ENCODE peak calls at places on chromosome 4, in ten cellular contexts. G is OCI-LY7, H is right lobe of liver, I is HCT116, M is suprapubic skin, Z is dorsolateral prefrontal cortex, Y is uterus, B is cardiac muscle cell, E is breast epithelium, K is heart left ventricle. N is an unnamed sample.

GRCh38 chr4:102715057-102715456 is 45.7 kb downstream of the MANBA start:
- DNase-seq in G (no peak), H (no peak), I (no peak), M (no peak), Z (no peak), Y (no peak), B (no peak), E (no peak), K (no peak), N (no peak)

GRCh38 chr4:5199912-5200311 is 148.6 kb downstream of the STK32B start:
- DNase-seq in G (no peak), H (no peak), I (no peak), M (no peak), Z (no peak), Y (no peak), B (no peak), E (no peak), K (no peak), N (no peak)

GRCh38 chr4:93617596-93617995 is 211.0 kb upstream of the ATOH1 start:
- DNase-seq in G (no peak), H (no peak), I (no peak), M (no peak), Z (no peak), Y (no peak), B (no peak), E (no peak), K (no peak), N (no peak)

GRCh38 chr4:108465886-108466491 is 154.4 kb upstream of the RPL34 start:
- DNase-seq in G (no peak), H (no peak), I (no peak), M (no peak), Z (no peak), Y (no peak), B (no peak), E (no peak), K (no peak), N (peak)

GRCh38 chr4:177239878-177240277 is 69.8 kb upstream of the NEIL3 start:
- DNase-seq in G (no peak), H (no peak), I (no peak), M (no peak), Z (no peak), Y (no peak), B (no peak), E (no peak), K (no peak), N (no peak)

GRCh38 chr4:8547108-8547911 is 32.9 kb upstream of the GPR78 start:
- DNase-seq in G (peak), H (no peak), I (peak), M (no peak), Z (no peak), Y (no peak), B (peak), E (no peak), K (no peak), N (no peak)

GRCh38 chr4:138414202-138414601 is 172.1 kb upstream of the SLC7A11 start:
- DNase-seq in G (no peak), H (no peak), I (no peak), M (no peak), Z (no peak), Y (no peak), B (no peak), E (no peak), K (no peak), N (no peak)

GRCh38 chr4:5996641-5997040 is 21.6 kb downstream of the C4orf50 start:
- DNase-seq in G (no peak), H (no peak), I (no peak), M (peak), Z (no peak), Y (no peak), B (no peak), E (no peak), K (no peak), N (no peak)

GRCh38 chr4:147059064-147059731 is 113.5 kb upstream of the TTC29 start:
- DNase-seq in G (peak), H (no peak), I (no peak), M (no peak), Z (no peak), Y (no peak), B (no peak), E (no peak), K (no peak), N (no peak)

GRCh38 chr4:153154010-153154975 is 50.0 kb upstream of the TRIM2 start:
- DNase-seq in G (no peak), H (no peak), I (no peak), M (no peak), Z (no peak), Y (no peak), B (peak), E (no peak), K (no peak), N (no peak)

GRCh38 chr4:143711543-143712159 is 11.2 kb upstream of the FREM3 start:
- DNase-seq in G (no peak), H (no peak), I (no peak), M (no peak), Z (no peak), Y (no peak), B (no peak), E (no peak), K (no peak), N (no peak)

GRCh38 chr4:6354119-6354518 is 84.5 kb downstream of the WFS1 start:
- DNase-seq in G (no peak), H (no peak), I (no peak), M (no peak), Z (no peak), Y (no peak), B (no peak), E (no peak), K (no peak), N (no peak)

GRCh38 chr4:6221296-6221850 is 21.0 kb upstream of the JAKMIP1 start:
- DNase-seq in G (no peak), H (no peak), I (no peak), M (no peak), Z (no peak), Y (no peak), B (no peak), E (no peak), K (no peak), N (no peak)

GRCh38 chr4:121564840-121565375 is 131.9 kb downstream of the ANXA5 start:
- DNase-seq in G (no peak), H (no peak), I (no peak), M (no peak), Z (no peak), Y (no peak), B (no peak), E (no peak), K (no peak), N (no peak)

GRCh38 chr4:126271266-126271665 is 956.5 kb downstream of the FAT4 start:
- DNase-seq in G (no peak), H (no peak), I (no peak), M (no peak), Z (no peak), Y (no peak), B (peak), E (no peak), K (no peak), N (no peak)

GRCh38 chr4:139795476-139795875 is 129.9 kb downstream of the MGST2 start:
- DNase-seq in G (no peak), H (no peak), I (no peak), M (no peak), Z (no peak), Y (no peak), B (no peak), E (no peak), K (no peak), N (no peak)

GRCh38 chr4:138775890-138776289 is 239.7 kb upstream of the NOCT start:
- DNase-seq in G (peak), H (no peak), I (no peak), M (no peak), Z (no peak), Y (no peak), B (peak), E (no peak), K (no peak), N (no peak)

GRCh38 chr4:105150511-105150910 is 3.8 kb downstream of the TET2 start:
- DNase-seq in G (no peak), H (no peak), I (no peak), M (no peak), Z (no peak), Y (no peak), B (peak), E (no peak), K (no peak), N (no peak)

GRCh38 chr4:170111100-170111499 is 21.3 kb upstream of the AADAT start:
- DNase-seq in G (no peak), H (no peak), I (no peak), M (no peak), Z (no peak), Y (no peak), B (no peak), E (no peak), K (no peak), N (no peak)

GRCh38 chr4:148068065-148068911 is 336.4 kb downstream of the ARHGAP10 start:
- DNase-seq in G (no peak), H (no peak), I (no peak), M (no peak), Z (no peak), Y (no peak), B (no peak), E (no peak), K (no peak), N (no peak)

GRCh38 chr4:75671802-75672421 is 1.3 kb downstream of the G3BP2 start:
- DNase-seq in G (no peak), H (no peak), I (no peak), M (no peak), Z (no peak), Y (no peak), B (peak), E (no peak), K (no peak), N (no peak)

GRCh38 chr4:130545596-130545995 is 1449.6 kb downstream of the C4orf33 start:
- DNase-seq in G (no peak), H (no peak), I (no peak), M (no peak), Z (no peak), Y (no peak), B (peak), E (no peak), K (no peak), N (no peak)

GRCh38 chr4:53476232-53477037 is 99.0 kb downstream of the FIP1L1 start:
- DNase-seq in G (no peak), H (no peak), I (no peak), M (no peak), Z (no peak), Y (no peak), B (peak), E (no peak), K (no peak), N (no peak)

GRCh38 chr4:89000844-89001360 is 56.1 kb downstream of the FAM13A start:
- DNase-seq in G (no peak), H (no peak), I (no peak), M (no peak), Z (no peak), Y (no peak), B (peak), E (no peak), K (no peak), N (no peak)

GRCh38 chr4:79272761-79273160 is 53.1 kb downstream of the NAA11 start:
- DNase-seq in G (no peak), H (no peak), I (no peak), M (no peak), Z (no peak), Y (no peak), B (no peak), E (no peak), K (no peak), N (no peak)

GRCh38 chr4:155566241-155566823 is 100.3 kb upstream of the GUCY1A1 start:
- DNase-seq in G (no peak), H (no peak), I (no peak), M (no peak), Z (no peak), Y (no peak), B (peak), E (no peak), K (no peak), N (no peak)

GRCh38 chr4:40864531-40864930 is 114.8 kb downstream of the NSUN7 start:
- DNase-seq in G (no peak), H (no peak), I (no peak), M (peak), Z (no peak), Y (no peak), B (no peak), E (no peak), K (no peak), N (no peak)

GRCh38 chr4:140168474-140168873 is 14.5 kb upstream of the MAML3 start:
- DNase-seq in G (no peak), H (no peak), I (no peak), M (no peak), Z (no peak), Y (no peak), B (peak), E (no peak), K (no peak), N (no peak)

GRCh38 chr4:180134116-180134866 is 2108.9 kb upstream of the TENM3 start:
- DNase-seq in G (no peak), H (no peak), I (no peak), M (no peak), Z (no peak), Y (no peak), B (no peak), E (no peak), K (no peak), N (no peak)

GRCh38 chr4:76305033-76305687 is 1.4 kb upstream of the STBD1 start:
- DNase-seq in G (no peak), H (no peak), I (no peak), M (no peak), Z (no peak), Y (no peak), B (no peak), E (no peak), K (no peak), N (no peak)

GRCh38 chr4:11451720-11452119 is 23.0 kb upstream of the HS3ST1 start:
- DNase-seq in G (no peak), H (no peak), I (no peak), M (no peak), Z (no peak), Y (no peak), B (no peak), E (no peak), K (no peak), N (no peak)

GRCh38 chr4:149347139-149347538 is 468.5 kb downstream of the IQCM start:
- DNase-seq in G (no peak), H (no peak), I (no peak), M (no peak), Z (no peak), Y (no peak), B (peak), E (no peak), K (no peak), N (no peak)

GRCh38 chr4:63275491-63275890 is 1133.8 kb downstream of the TECRL start:
- DNase-seq in G (no peak), H (no peak), I (no peak), M (no peak), Z (no peak), Y (no peak), B (no peak), E (no peak), K (no peak), N (no peak)

GRCh38 chr4:74504212-74504611 is 59.3 kb downstream of the AREG start:
- DNase-seq in G (no peak), H (no peak), I (no peak), M (no peak), Z (no peak), Y (no peak), B (peak), E (no peak), K (no peak), N (no peak)

GRCh38 chr4:109472343-109472761 is 38.7 kb downstream of the SEC24B start:
- DNase-seq in G (no peak), H (no peak), I (no peak), M (no peak), Z (no peak), Y (no peak), B (peak), E (no peak), K (no peak), N (no peak)

GRCh38 chr4:129839687-129840086 is 743.7 kb downstream of the C4orf33 start:
- DNase-seq in G (no peak), H (no peak), I (no peak), M (no peak), Z (no peak), Y (no peak), B (no peak), E (no peak), K (no peak), N (no peak)

GRCh38 chr4:176656108-176656507 is 136.6 kb downstream of the VEGFC start:
- DNase-seq in G (no peak), H (no peak), I (no peak), M (no peak), Z (no peak), Y (no peak), B (no peak), E (no peak), K (no peak), N (no peak)

DNA sequence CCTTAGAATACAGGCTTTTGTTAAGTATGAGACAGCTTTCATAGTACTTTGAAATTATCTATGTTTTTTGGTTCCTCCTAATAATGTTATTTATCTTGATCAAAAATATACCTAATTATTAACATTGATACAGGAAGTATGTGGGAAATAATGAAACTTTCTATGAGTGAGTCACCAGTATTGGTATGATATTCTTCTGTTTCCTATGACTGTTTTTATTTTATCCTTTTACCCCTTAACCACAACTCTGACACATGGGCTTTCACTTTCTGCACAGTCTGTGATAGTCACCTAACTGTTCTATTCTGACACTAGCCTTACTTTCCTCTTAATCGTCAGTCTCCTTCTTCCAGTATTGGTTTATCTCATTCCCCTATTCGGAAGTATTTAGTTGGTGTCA is 4.7 kb downstream of the THAP9 start:
- DNase-seq in G (no peak), H (no peak), I (no peak), M (no peak), Z (no peak), Y (no peak), B (peak), E (no peak), K (no peak), N (no peak)
- H3K27ac ChIP-seq in G (peak), H (no peak), I (no peak), M (no peak), Z (no peak), Y (no peak), B (no peak), E (no peak), K (no peak), N (no peak)

DNA sequence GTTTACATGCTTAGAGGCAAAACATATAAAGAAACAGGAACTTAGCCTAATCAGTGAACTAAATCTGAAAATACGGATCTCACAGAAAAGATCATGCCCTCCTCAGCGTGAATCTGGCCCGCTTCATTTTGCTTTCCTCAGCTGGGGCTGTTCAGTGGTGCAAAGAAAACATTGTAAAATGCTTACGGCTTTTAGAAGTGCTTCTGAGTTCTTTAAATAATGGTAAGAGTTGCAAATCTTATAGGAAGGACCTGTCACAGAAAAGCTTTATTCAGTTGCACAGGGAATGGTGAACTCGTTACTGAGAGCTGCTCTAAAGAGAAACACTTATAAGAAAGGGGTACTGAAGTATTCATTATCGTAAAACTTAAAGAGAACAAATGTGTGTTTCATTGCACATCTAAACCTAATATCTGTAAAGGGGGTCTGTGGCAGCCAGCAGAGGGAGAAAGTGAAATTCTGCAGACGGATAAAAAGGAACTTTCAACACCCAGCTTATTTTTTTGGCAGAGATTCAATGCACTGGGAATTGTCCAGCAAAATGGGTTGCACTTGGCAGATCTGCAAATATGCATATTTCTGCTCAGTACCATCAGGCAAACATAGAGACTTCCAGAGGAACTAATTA is 139.2 kb upstream of the ANK2 start:
- DNase-seq in G (no peak), H (no peak), I (no peak), M (no peak), Z (no peak), Y (no peak), B (peak), E (no peak), K (no peak), N (no peak)
- TF ChIP-seq CTCF in G (no peak), H (no peak), I (no peak), M (no peak), Z (no peak), Y (peak), B (peak), E (no peak), K (no peak), N (no peak)

GRCh38 chr4:151409470-151410313 is 716 bp downstream of the FHIP1A start:
- DNase-seq in G (no peak), H (peak), I (peak), M (peak), Z (no peak), Y (peak), B (peak), E (peak), K (peak), N (peak)
- H3K4me3 ChIP-seq in G (no peak), H (peak), I (peak), M (peak), Z (peak), Y (peak), B (peak), E (peak), K (peak), N (peak)

DNA sequence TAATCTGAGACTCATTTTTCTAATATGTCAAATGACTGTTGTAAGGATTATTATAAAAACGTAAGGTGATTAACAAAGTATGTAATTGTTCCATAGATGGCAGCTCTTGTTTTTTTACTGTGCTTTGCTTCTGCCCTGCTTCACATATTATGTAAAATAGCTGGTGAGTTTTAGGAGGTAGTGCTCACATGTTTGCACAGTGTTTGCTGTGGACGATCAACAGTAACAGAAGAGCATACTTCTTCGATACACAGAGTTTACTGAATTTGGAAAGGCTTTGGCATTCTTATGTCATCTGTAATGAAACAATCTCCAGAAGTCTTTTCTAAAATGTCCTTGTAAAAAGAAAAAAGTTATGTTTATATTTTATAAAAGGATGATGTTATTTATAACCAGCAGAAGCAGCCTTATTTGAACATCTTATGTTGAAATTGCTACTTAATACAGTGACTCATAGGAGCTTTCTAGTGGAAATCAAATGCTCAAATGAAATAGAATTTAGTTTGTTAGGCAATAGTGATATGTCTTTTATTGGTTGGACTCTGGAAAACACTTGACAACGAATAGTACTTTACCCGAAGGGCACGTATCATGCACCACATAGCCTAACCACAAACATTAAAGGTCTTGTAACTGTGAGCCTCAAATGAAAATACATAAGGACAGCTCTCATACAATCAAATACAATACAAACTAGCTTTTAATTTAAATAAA is 1.9 kb upstream of the MTTP start:
- DNase-seq in G (no peak), H (no peak), I (no peak), M (no peak), Z (no peak), Y (no peak), B (no peak), E (no peak), K (no peak), N (no peak)
- H3K27ac ChIP-seq in G (no peak), H (peak), I (no peak), M (no peak), Z (no peak), Y (no peak), B (no peak), E (no peak), K (no peak), N (no peak)

GRCh38 chr4:134144337-134144736 is 57.3 kb downstream of the PABPC4L start:
- DNase-seq in G (no peak), H (no peak), I (no peak), M (no peak), Z (no peak), Y (no peak), B (no peak), E (no peak), K (no peak), N (no peak)

GRCh38 chr4:134147941-134148340 is 53.6 kb downstream of the PABPC4L start:
- DNase-seq in G (no peak), H (no peak), I (no peak), M (no peak), Z (no peak), Y (no peak), B (no peak), E (no peak), K (no peak), N (no peak)

GRCh38 chr4:134141728-134142127 is 59.9 kb downstream of the PABPC4L start:
- DNase-seq in G (no peak), H (no peak), I (no peak), M (no peak), Z (no peak), Y (no peak), B (no peak), E (no peak), K (no peak), N (no peak)

DNA sequence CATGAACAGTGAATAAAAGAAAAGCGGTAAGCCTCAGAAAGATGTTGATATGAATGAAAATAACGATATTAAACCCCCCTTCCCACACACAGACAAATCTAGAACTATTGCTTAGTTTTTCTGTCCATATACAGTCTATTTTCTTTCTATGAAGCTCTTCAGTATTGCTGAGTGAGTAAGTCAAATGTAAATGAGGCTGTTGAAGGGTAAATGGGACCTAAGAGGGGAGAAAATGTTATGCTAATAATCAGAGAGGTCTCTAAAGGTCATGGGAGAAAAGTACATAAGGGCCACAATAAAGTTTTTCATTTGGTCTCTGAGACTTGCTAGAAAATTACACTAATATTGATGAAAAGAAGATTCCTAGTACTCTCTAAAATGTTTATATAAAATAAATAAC is 56.2 kb downstream of the PABPC4L start:
- DNase-seq in G (no peak), H (no peak), I (no peak), M (no peak), Z (no peak), Y (no peak), B (no peak), E (no peak), K (no peak), N (no peak)
- TF ChIP-seq CTCF in G (no peak), H (no peak), I (no peak), M (no peak), Z (no peak), Y (no peak), B (no peak), E (no peak), K (no peak), N (no peak)

N was measured in CD8-positive, alpha-beta T cell.